ENCODE peak calls at places on chromosomes 5 and 9, in eight cellular contexts. P, C, B, U, M, G, Q and N are unnamed samples.

GRCh38 chr5:80964919-80965318 is 4.8 kb downstream of the RASGRF2 start:
- DNase-seq in P (no peak), C (no peak), B (no peak), U (no peak), M (no peak), G (no peak), Q (no peak), N (no peak)

GRCh38 chr9:16653491-16654407 is 216.7 kb downstream of the BNC2 start:
- DNase-seq in P (peak; percentile 38), C (no peak), B (peak; percentile 13), U (peak; percentile 53), M (no peak), G (no peak), Q (no peak), N (no peak)

GRCh38 chr9:135463140-135463539 is 16.4 kb upstream of the PPP1R26 start:
- DNase-seq in P (peak; percentile 30), C (peak; percentile 77), B (no peak), U (peak; percentile 36), M (peak; percentile 18), G (no peak), Q (no peak), N (no peak)

GRCh38 chr9:2623046-2623865 is 1.7 kb downstream of the VLDLR start:
- DNase-seq in P (peak; percentile 27), C (no peak), B (peak; percentile 67), U (peak; percentile 59), M (peak; percentile 36), G (no peak), Q (peak; percentile 77), N (no peak)

GRCh38 chr5:72353046-72353445 is 32.9 kb downstream of the PTCD2 start:
- DNase-seq in P (no peak), C (no peak), B (no peak), U (peak; percentile 89), M (peak; percentile 43), G (no peak), Q (peak; percentile 47), N (no peak)

GRCh38 chr5:35478856-35479682 is 138.6 kb upstream of the SPEF2 start:
- DNase-seq in P (no peak), C (peak; percentile 54), B (no peak), U (peak; percentile 61), M (peak; percentile 52), G (no peak), Q (peak; percentile 57), N (no peak)

GRCh38 chr9:33023661-33024060 is 1.4 kb upstream of the DNAJA1 start:
- DNase-seq in P (no peak), C (no peak), B (no peak), U (no peak), M (no peak), G (no peak), Q (no peak), N (no peak)

GRCh38 chr9:133691659-133692363 is 46.3 kb downstream of the SARDH start:
- DNase-seq in P (no peak), C (peak; percentile 39), B (no peak), U (no peak), M (no peak), G (no peak), Q (peak; percentile 41), N (no peak)

GRCh38 chr5:16871746-16872339 is 64.2 kb downstream of the MYO10 start:
- DNase-seq in P (no peak), C (no peak), B (no peak), U (peak; percentile 94), M (peak; percentile 72), G (no peak), Q (peak; percentile 47), N (no peak)

GRCh38 chr9:120344230-120344629 is 235.7 kb downstream of the CDK5RAP2 start:
- DNase-seq in P (no peak), C (peak; percentile 67), B (no peak), U (peak; percentile 45), M (peak; percentile 79), G (no peak), Q (peak; percentile 80), N (no peak)

GRCh38 chr5:178297751-178298150 is 65.1 kb upstream of the PHYKPL start:
- DNase-seq in P (no peak), C (no peak), B (no peak), U (no peak), M (no peak), G (no peak), Q (no peak), N (no peak)
- H3K4me3 ChIP-seq in P (no peak overlapping the region), C (no peak overlapping the region), B (no peak overlapping the region), U (no peak overlapping the region), M (no peak overlapping the region), G (no peak overlapping the region), Q (no peak overlapping the region), N (no peak overlapping the region)

GRCh38 chr9:10613413-10613812 is 611 bp upstream of the PTPRD start:
- DNase-seq in P (no peak), C (no peak), B (no peak), U (no peak), M (no peak), G (no peak), Q (no peak), N (no peak)

GRCh38 chr9:10614201-10614870 is 1.5 kb upstream of the PTPRD start:
- DNase-seq in P (no peak), C (no peak), B (no peak), U (no peak), M (no peak), G (no peak), Q (no peak), N (no peak)

GRCh38 chr9:10612649-10613398 is at the start of gene PTPRD:
- DNase-seq in P (peak; percentile 87), C (no peak), B (no peak), U (peak; percentile 3), M (peak; percentile 1), G (peak; percentile 68), Q (peak; percentile 32), N (peak; percentile 19)
- H3K4me3 ChIP-seq in P (peak within 1 kb of the TSS; percentile 78), C (peak within 1 kb of the TSS; percentile 35), B (peak within 1 kb of the TSS; percentile 30), U (peak within 1 kb of the TSS; percentile 39), M (peak within 1 kb of the TSS; percentile 40), G (peak within 1 kb of the TSS; percentile 68), Q (peak within 1 kb of the TSS; percentile 69), N (peak within 1 kb of the TSS; percentile 48)

GRCh38 chr5:143315214-143315613 is 88.3 kb downstream of the NR3C1 start:
- DNase-seq in P (no peak), C (no peak), B (no peak), U (no peak), M (no peak), G (no peak), Q (no peak), N (no peak)

GRCh38 chr5:143312822-143313221 is 90.7 kb downstream of the NR3C1 start:
- DNase-seq in P (no peak), C (peak; percentile 53), B (no peak), U (no peak), M (no peak), G (no peak), Q (no peak), N (no peak)

GRCh38 chr5:143314664-143315063 is 88.8 kb downstream of the NR3C1 start:
- DNase-seq in P (no peak), C (peak; percentile 46), B (no peak), U (peak; percentile 63), M (peak; percentile 85), G (no peak), Q (peak; percentile 61), N (no peak)

GRCh38 chr5:143313298-143313852 is 90.1 kb downstream of the NR3C1 start:
- DNase-seq in P (no peak), C (no peak), B (no peak), U (no peak), M (no peak), G (no peak), Q (no peak), N (no peak)

DNA sequence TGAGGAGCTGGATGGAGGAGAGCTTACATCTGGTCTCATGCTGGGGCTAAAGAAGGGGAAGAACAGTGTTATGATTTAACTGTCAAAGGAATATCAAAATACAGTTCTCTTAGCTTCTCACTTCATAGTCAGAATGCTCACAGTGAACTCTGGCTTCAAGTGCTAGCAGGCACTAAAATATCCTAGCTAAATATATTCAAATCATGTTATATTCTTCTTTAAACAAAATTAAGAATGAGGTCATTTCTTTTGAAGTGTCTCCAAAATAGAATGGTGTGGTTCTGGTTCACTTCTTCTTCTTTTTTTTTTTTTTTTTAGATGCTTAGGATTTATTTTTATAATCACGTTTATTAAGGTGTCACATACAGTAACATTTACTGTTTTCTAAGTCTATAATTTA is 89.4 kb downstream of the NR3C1 start:
- DNase-seq in P (no peak), C (no peak), B (no peak), U (no peak), M (no peak), G (no peak), Q (no peak), N (no peak)
- H3K4me3 ChIP-seq in P (no peak overlapping the region), C (no peak overlapping the region), B (no peak overlapping the region), U (no peak overlapping the region), M (no peak overlapping the region), G (no peak overlapping the region), Q (no peak overlapping the region), N (no peak overlapping the region)

GRCh38 chr9:128916745-128917144 is 4.0 kb upstream of the PHYHD1 start:
- DNase-seq in P (no peak), C (no peak), B (no peak), U (no peak), M (no peak), G (no peak), Q (no peak), N (no peak)
- H3K4me3 ChIP-seq in P (no peak overlapping the region), C (no peak overlapping the region), B (no peak overlapping the region), U (no peak overlapping the region), M (no peak overlapping the region), G (no peak overlapping the region), Q (no peak overlapping the region), N (peak overlapping the region; percentile 40)

GRCh38 chr5:148848378-148849031 is 22.1 kb downstream of the ADRB2 start:
- DNase-seq in P (no peak), C (no peak), B (no peak), U (no peak), M (no peak), G (no peak), Q (no peak), N (no peak)
- H3K4me3 ChIP-seq in P (no peak overlapping the region), C (no peak overlapping the region), B (no peak overlapping the region), U (no peak overlapping the region), M (no peak overlapping the region), G (no peak overlapping the region), Q (no peak overlapping the region), N (no peak overlapping the region)